ENCODE peak calls at places on chromosome 3, in nine cellular contexts. G, V, O, X, C, R, P, T and Y are unnamed samples.

GRCh38 chr3:149592758-149593240 is 65.0 kb downstream of the WWTR1 start:
- DNase-seq in V (no peak), C (no peak), O (no peak), T (no peak), X (no peak), R (no peak), P (no peak), G (no peak), Y (no peak)

GRCh38 chr3:37348736-37349396 is 174.5 kb upstream of the LRRFIP2 start:
- DNase-seq in V (no peak), G (no peak), C (no peak), R (no peak), T (no peak), X (no peak), P (no peak), O (no peak), Y (no peak)

GRCh38 chr3:51712511-51712931 is 5.7 kb downstream of the GRM2 start:
- DNase-seq in R (peak; percentile 1), O (no peak), P (no peak), X (no peak), V (no peak), G (no peak), C (no peak), T (peak; percentile 59), Y (no peak)

GRCh38 chr3:189282189-189282588 is 110.4 kb downstream of the TPRG1 start:
- DNase-seq in G (no peak), C (no peak), P (no peak), V (no peak), T (no peak), X (no peak), O (no peak), R (no peak), Y (no peak)

GRCh38 chr3:100171211-100171700 is 57.0 kb upstream of the FILIP1L start:
- DNase-seq in G (no peak), X (no peak), R (no peak), V (no peak), O (no peak), T (no peak), P (no peak), C (no peak), Y (no peak)

GRCh38 chr3:36591959-36592358 is 172.4 kb downstream of the DCLK3 start:
- DNase-seq in T (no peak), X (peak; percentile 13), G (no peak), O (no peak), V (no peak), R (no peak), C (no peak), P (no peak), Y (no peak)

GRCh38 chr3:12948891-12949711 is 107.7 kb upstream of the RPL32 start:
- DNase-seq in G (peak; percentile 69), V (no peak), P (no peak), R (no peak), C (no peak), T (no peak), O (no peak), X (peak; percentile 7), Y (no peak)

GRCh38 chr3:161412117-161412516 is 40.8 kb upstream of the SPTSSB start:
- DNase-seq in P (no peak), R (no peak), V (no peak), G (no peak), X (no peak), C (no peak), O (no peak), T (no peak), Y (no peak)